ENCODE peak calls at places on chromosome 14, in five cellular contexts. Q is hypothalamus, X is Right ventricle myocardium superior, N is NCI-H2081, B is fibroblast of pulmonary artery. C is an unnamed sample.

GRCh38 chr14:26403760-26404159 is 194.1 kb downstream of the NOVA1 start:
- DNase-seq in Q (no peak), X (no peak), N (no peak), B (no peak), C (no peak)

GRCh38 chr14:67683821-67684220 is 9.4 kb upstream of the VTI1B start:
- DNase-seq in Q (no peak), X (no peak), N (no peak), B (no peak), C (no peak)

GRCh38 chr14:24803933-24804494 is 170.0 kb upstream of the GZMB start:
- DNase-seq in Q (no peak), X (no peak), N (no peak), B (no peak), C (no peak)

GRCh38 chr14:29663281-29663801 is 264.3 kb downstream of the PRKD1 start:
- DNase-seq in Q (no peak), X (no peak), N (no peak), B (peak; percentile 50), C (peak; percentile 67)

GRCh38 chr14:44971459-44971858 is 9.5 kb downstream of the TOGARAM1 start:
- DNase-seq in Q (no peak), X (no peak), N (no peak), B (no peak), C (no peak)

GRCh38 chr14:70789361-70789760 is 20.0 kb downstream of the MAP3K9 start:
- DNase-seq in Q (no peak), X (no peak), N (no peak), B (peak; percentile 34), C (peak; percentile 82)

GRCh38 chr14:23563473-23564180 is 4.0 kb downstream of the AP1G2 start:
- DNase-seq in Q (no peak), X (no peak), N (no peak), B (no peak), C (no peak)

GRCh38 chr14:59406454-59407245 is 58.5 kb downstream of the GPR135 start:
- DNase-seq in Q (no peak), X (no peak), N (no peak), B (peak; percentile 91), C (peak; percentile 52)

GRCh38 chr14:69701269-69701668 is 65.7 kb upstream of the SRSF5 start:
- DNase-seq in Q (no peak), X (no peak), N (peak; percentile 40), B (no peak), C (no peak)

GRCh38 chr14:38125484-38125912 is 82.2 kb upstream of the SSTR1 start:
- DNase-seq in Q (no peak), X (no peak), N (peak; percentile 98), B (no peak), C (no peak)

GRCh38 chr14:61620130-61620946 is 75.0 kb upstream of the HIF1A start:
- DNase-seq in Q (no peak), X (no peak), N (no peak), B (peak; percentile 98), C (peak; percentile 98)

GRCh38 chr14:86779416-86779815 is 1213.6 kb downstream of the GALC start:
- DNase-seq in Q (no peak), X (no peak), N (no peak), B (no peak), C (peak; percentile 14)

GRCh38 chr14:74569826-74570591 is 42.0 kb downstream of the LTBP2 start:
- DNase-seq in Q (no peak), X (no peak), N (no peak), B (peak; percentile 88), C (peak; percentile 43)

GRCh38 chr14:75286313-75286712 is 7.7 kb downstream of the FOS start:
- DNase-seq in Q (no peak), X (peak; percentile 70), N (no peak), B (no peak), C (no peak)

GRCh38 chr14:68181395-68182326 is 362.1 kb downstream of the RAD51B start:
- DNase-seq in Q (no peak), X (no peak), N (no peak), B (peak; percentile 49), C (peak; percentile 64)

GRCh38 chr14:35213143-35213788 is 78.9 kb upstream of the PSMA6 start:
- DNase-seq in Q (no peak), X (no peak), N (no peak), B (peak; percentile 32), C (no peak)

GRCh38 chr14:104066719-104067118 is 18.8 kb upstream of the ASPG start:
- DNase-seq in Q (no peak), X (no peak), N (no peak), B (no peak), C (no peak)

GRCh38 chr14:106823552-106823951 is 1297.2 kb downstream of the TMEM121 start:
- DNase-seq in Q (no peak), X (no peak), N (no peak), B (no peak), C (no peak)

GRCh38 chr14:99884834-99885648 is 91.8 kb downstream of the EML1 start:
- DNase-seq in Q (peak; percentile 10), X (no peak), N (peak; percentile 68), B (peak; percentile 83), C (peak; percentile 68)

GRCh38 chr14:35956376-35957000 is 130.3 kb downstream of the BRMS1L start:
- DNase-seq in Q (no peak), X (no peak), N (no peak), B (no peak), C (no peak)

GRCh38 chr14:102194856-102195255 is 55.2 kb downstream of the WDR20 start:
- DNase-seq in Q (no peak), X (no peak), N (no peak), B (no peak), C (no peak)

GRCh38 chr14:23763394-23763793 is 127.2 kb downstream of the DHRS2 start:
- DNase-seq in Q (no peak), X (no peak), N (no peak), B (no peak), C (no peak)

GRCh38 chr14:20632448-20632830 is 9.1 kb downstream of the OR6S1 start:
- DNase-seq in Q (no peak), X (no peak), N (no peak), B (no peak), C (no peak)

GRCh38 chr14:99609245-99610117 is 5.5 kb upstream of the CCDC85C start:
- DNase-seq in Q (no peak), X (no peak), N (no peak), B (no peak), C (no peak)

GRCh38 chr14:63045234-63045611 is at the start of gene KCNH5:
- DNase-seq in Q (peak; percentile 13), X (peak; percentile 47), N (peak; percentile 83), B (peak; percentile 50), C (peak; percentile 24)